ENCODE peak calls at places on chromosomes 6 and 20, in six cellular contexts. Q is lower leg skin; M is stimulated activated CD4-positive, alpha-beta T cell treated with anti-CD3 and anti-CD28 coated beads, TNF-alpha, amount 100 ng/mL, for 24 hours; W is NCI-H1436 treated with DMSO at 0.1 percent for 48 hours; P is Kasumi-1; A is activated B cell treated with CpG ODN at 0.5 μM for 24 hours. Z is an unnamed sample.
A peak's percentile ranks its signal among the peaks of the same experiment; 100 is the strongest.

GRCh38 chr6:126195625-126196236 is 144.2 kb upstream of the CENPW start:
- DNase-seq in Q (no peak), M (no peak), P (peak; percentile 7), W (no peak), A (no peak), Z (no peak)

GRCh38 chr20:44784688-44785087 is 25.7 kb downstream of the RIMS4 start:
- DNase-seq in M (no peak), A (no peak), Q (no peak), W (no peak), P (no peak), Z (no peak)

GRCh38 chr6:38110407-38111025 is 291.0 kb downstream of the ZFAND3 start:
- DNase-seq in P (no peak), Q (peak; percentile 17), A (no peak), M (no peak), W (peak; percentile 64), Z (no peak)

GRCh38 chr6:68635706-68636513 is 828 bp downstream of the ADGRB3 start:
- DNase-seq in Q (no peak), W (peak; percentile 52), P (peak; percentile 63), M (no peak), A (no peak), Z (no peak)

GRCh38 chr6:156647440-156647839 is 129.7 kb upstream of the ARID1B start:
- DNase-seq in Q (no peak), W (no peak), M (no peak), A (no peak), P (no peak), Z (no peak)

GRCh38 chr6:122361314-122361979 is 38.0 kb upstream of the HSF2 start:
- DNase-seq in A (no peak), M (no peak), W (no peak), P (no peak), Q (no peak), Z (no peak)

GRCh38 chr6:90537723-90538407 is 49.0 kb downstream of the MAP3K7 start:
- DNase-seq in A (no peak), M (no peak), P (peak; percentile 85), Q (no peak), W (no peak), Z (no peak)

GRCh38 chr6:19303381-19303780 is 533.8 kb upstream of the ID4 start:
- DNase-seq in M (no peak), A (no peak), P (no peak), Q (no peak), W (peak; percentile 46), Z (no peak)

GRCh38 chr6:84282566-84282965 is 55.1 kb upstream of the CEP162 start:
- DNase-seq in M (no peak), Q (no peak), P (no peak), W (no peak), A (no peak), Z (no peak)

GRCh38 chr6:45713981-45714685 is 301.5 kb downstream of the CLIC5 start:
- DNase-seq in P (no peak), W (no peak), M (peak; percentile 58), A (no peak), Q (no peak), Z (no peak)

GRCh38 chr20:1274485-1275313 is 8.6 kb downstream of the SNPH start:
- DNase-seq in P (no peak), A (no peak), Q (no peak), W (peak; percentile 85), M (no peak), Z (no peak)

GRCh38 chr6:39829331-39829730 is 37.2 kb downstream of the DAAM2 start:
- DNase-seq in W (no peak), A (no peak), M (no peak), Q (no peak), P (no peak), Z (no peak)

GRCh38 chr20:56005389-56005715 is at the start of gene CBLN4:
- DNase-seq in M (no peak), A (no peak), W (no peak), P (no peak), Q (no peak), Z (no peak)

GRCh38 chr20:56952258-56952929 is 314.0 kb downstream of the BMP7 start:
- DNase-seq in W (no peak), Q (no peak), P (no peak), M (no peak), A (no peak), Z (no peak)

GRCh38 chr20:62515826-62516225 is 40.0 kb upstream of the GATA5 start:
- DNase-seq in W (no peak), P (no peak), A (no peak), Q (no peak), M (no peak), Z (peak; percentile 52)

GRCh38 chr6:136685540-136686108 is 106.7 kb downstream of the MAP3K5 start:
- DNase-seq in P (no peak), W (no peak), A (no peak), Q (no peak), M (no peak), Z (no peak)

GRCh38 chr20:63376283-63377250 is 15.4 kb upstream of the CHRNA4 start:
- DNase-seq in Q (no peak), W (no peak), M (no peak), A (no peak), P (no peak), Z (no peak)

GRCh38 chr6:30683980-30684338 is 2.5 kb downstream of the PPP1R18 start:
- DNase-seq in P (no peak), M (no peak), A (no peak), Q (no peak), W (no peak), Z (no peak)